ENCODE peak calls at places on chromosomes 1 and 21, in five cellular contexts. V is stimulated activated CD4-positive, alpha-beta T cell treated with anti-CD3 and anti-CD28 coated beads, Interleukin-4, amount 100 ng/mL, for 24 hours; X is activated CD4-positive, alpha-beta T cell treated with anti-CD3 and anti-CD28 coated beads for 36 hours; C is AG08395; J is non-pigmented ciliary epithelial cell. L is an unnamed sample.

GRCh38 chr1:77412069-77412793 is 130.4 kb downstream of the AK5 start:
- DNase-seq in V (no peak), X (no peak), C (no peak), J (no peak), L (no peak)

GRCh38 chr1:188615321-188615720 is 1786.6 kb downstream of the PLA2G4A start:
- DNase-seq in V (no peak), X (no peak), C (no peak), J (peak; percentile 8), L (no peak)

GRCh38 chr1:44436401-44437394 is 31.6 kb downstream of the RNF220 start:
- DNase-seq in V (no peak), X (no peak), C (no peak), J (no peak), L (no peak)

GRCh38 chr1:158509471-158510161 is 37.6 kb downstream of the OR10R2 start:
- DNase-seq in V (no peak), X (no peak), C (no peak), J (no peak), L (no peak)

GRCh38 chr21:16533692-16534407 is 804.1 kb downstream of the USP25 start:
- DNase-seq in V (no peak), X (no peak), C (no peak), J (no peak), L (no peak)

GRCh38 chr1:90488451-90488850 is 228.7 kb downstream of the BARHL2 start:
- DNase-seq in V (no peak), X (no peak), C (no peak), J (peak; percentile 55), L (no peak)

GRCh38 chr1:59214764-59215208 is 82.1 kb upstream of the FGGY start:
- DNase-seq in V (no peak), X (no peak), C (no peak), J (no peak), L (no peak)

GRCh38 chr1:65114312-65114711 is 33.7 kb upstream of the AK4 start:
- DNase-seq in V (no peak), X (no peak), C (no peak), J (no peak), L (no peak)

GRCh38 chr1:213269829-213270228 is 218.8 kb downstream of the RPS6KC1 start:
- DNase-seq in V (no peak), X (no peak), C (no peak), J (no peak), L (no peak)

GRCh38 chr1:220798338-220798737 is 11.6 kb downstream of the MTARC1 start:
- DNase-seq in V (no peak), X (no peak), C (no peak), J (no peak), L (no peak)

GRCh38 chr1:18646776-18647410 is 16.2 kb downstream of the PAX7 start:
- DNase-seq in V (no peak), X (no peak), C (no peak), J (no peak), L (no peak)

GRCh38 chr1:149848340-149848771 is 51.0 kb upstream of the BOLA1 start:
- DNase-seq in V (no peak), X (no peak), C (no peak), J (no peak), L (no peak)

GRCh38 chr1:180061019-180061418 is 93.7 kb upstream of the QSOX1 start:
- DNase-seq in V (no peak), X (no peak), C (no peak), J (no peak), L (no peak)

GRCh38 chr21:31284797-31285397 is 59.2 kb downstream of the TIAM1 start:
- DNase-seq in V (no peak), X (no peak), C (peak; percentile 35), J (no peak), L (no peak)

GRCh38 chr1:234934611-234935033 is 194.0 kb downstream of the TOMM20 start:
- DNase-seq in V (no peak), X (no peak), C (no peak), J (peak; percentile 76), L (no peak)

GRCh38 chr1:166116026-166116425 is 50.8 kb downstream of the FAM78B start:
- DNase-seq in V (no peak), X (no peak), C (no peak), J (no peak), L (no peak)

GRCh38 chr21:22352088-22352487 is 1353.9 kb downstream of the NCAM2 start:
- DNase-seq in V (no peak), X (no peak), C (no peak), J (no peak), L (no peak)

GRCh38 chr1:109900489-109900888 is 10.2 kb upstream of the CSF1 start:
- DNase-seq in V (no peak), X (no peak), C (no peak), J (no peak), L (no peak)

GRCh38 chr1:34113887-34114286 is 51.1 kb downstream of the CSMD2 start:
- DNase-seq in V (no peak), X (no peak), C (peak; percentile 18), J (no peak), L (no peak)

GRCh38 chr1:109892476-109893368 is 17.9 kb upstream of the CSF1 start:
- DNase-seq in V (no peak), X (no peak), C (no peak), J (no peak), L (no peak)

GRCh38 chr1:185420588-185421081 is 103.6 kb upstream of the IVNS1ABP start:
- DNase-seq in V (no peak), X (no peak), C (no peak), J (no peak), L (no peak)

GRCh38 chr1:38990401-38990745 is 703 bp upstream of the AKIRIN1 start:
- DNase-seq in V (no peak), X (no peak), C (peak; percentile 7), J (no peak), L (no peak)

GRCh38 chr1:71312545-71312944 is 231.7 kb upstream of the ZRANB2 start:
- DNase-seq in V (no peak), X (no peak), C (no peak), J (no peak), L (no peak)

GRCh38 chr1:179883040-179883501 is 986 bp downstream of the TOR1AIP1 start:
- DNase-seq in V (no peak), X (no peak), C (no peak), J (no peak), L (no peak)

GRCh38 chr21:42406846-42407245 is 3.1 kb downstream of the UBASH3A start:
- DNase-seq in V (no peak), X (no peak), C (no peak), J (no peak), L (no peak)

GRCh38 chr1:240189386-240189989 is 97.8 kb downstream of the FMN2 start:
- DNase-seq in V (peak; percentile 25), X (peak; percentile 32), C (peak; percentile 45), J (no peak), L (no peak)